ENCODE peak calls at places on chromosomes 6 and 20, in five cellular contexts. J is A549, N is WTC11, V is NB4, S is K562. F is an unnamed sample.

GRCh38 chr20:1752045-1752444 is 94.5 kb upstream of the SIRPG start:
- DNase-seq in J (no peak), N (no peak), V (no peak), S (no peak), F (no peak)

GRCh38 chr6:147700436-147701209 is 192.1 kb downstream of the SAMD5 start:
- DNase-seq in J (no peak), N (no peak), V (no peak), S (no peak), F (no peak)

GRCh38 chr6:112296122-112296521 is 41.8 kb upstream of the LAMA4 start:
- DNase-seq in J (peak; percentile 35), N (peak; percentile 43), V (peak; percentile 35), S (peak; percentile 20), F (no peak)

GRCh38 chr6:37137201-37137880 is 32.6 kb upstream of the PIM1 start:
- DNase-seq in J (peak; percentile 94), N (peak; percentile 49), V (no peak), S (peak; percentile 48), F (no peak)

GRCh38 chr20:24936526-24937407 is 12.3 kb upstream of the CST7 start:
- DNase-seq in J (no peak), N (no peak), V (no peak), S (no peak), F (no peak)

GRCh38 chr6:52352239-52353008 is 9.5 kb upstream of the PAQR8 start:
- DNase-seq in J (peak; percentile 79), N (no peak), V (peak; percentile 98), S (peak; percentile 31), F (no peak)

GRCh38 chr6:121780325-121781313 is 345.2 kb downstream of the GJA1 start:
- DNase-seq in J (peak; percentile 43), N (no peak), V (peak; percentile 47), S (no peak), F (no peak)

GRCh38 chr20:38126146-38126912 is 38.7 kb downstream of the TGM2 start:
- DNase-seq in J (no peak), N (no peak), V (no peak), S (no peak), F (no peak)

GRCh38 chr6:57305754-57306153 is 11.7 kb upstream of the PRIM2 start:
- DNase-seq in J (no peak), N (no peak), V (no peak), S (no peak), F (no peak)

GRCh38 chr6:144718431-144718830 is 433.3 kb downstream of the UTRN start:
- DNase-seq in J (no peak), N (no peak), V (no peak), S (no peak), F (no peak)
- TF ChIP-seq MAX in J (no peak), N (no peak), V (no peak), S (no peak), F (no peak)

GRCh38 chr6:44629636-44630035 is 242.1 kb downstream of the CDC5L start:
- DNase-seq in J (no peak), N (no peak), V (no peak), S (no peak), F (no peak)
- TF ChIP-seq MAX in J (no peak), N (no peak), V (no peak), S (no peak), F (no peak)

DNA sequence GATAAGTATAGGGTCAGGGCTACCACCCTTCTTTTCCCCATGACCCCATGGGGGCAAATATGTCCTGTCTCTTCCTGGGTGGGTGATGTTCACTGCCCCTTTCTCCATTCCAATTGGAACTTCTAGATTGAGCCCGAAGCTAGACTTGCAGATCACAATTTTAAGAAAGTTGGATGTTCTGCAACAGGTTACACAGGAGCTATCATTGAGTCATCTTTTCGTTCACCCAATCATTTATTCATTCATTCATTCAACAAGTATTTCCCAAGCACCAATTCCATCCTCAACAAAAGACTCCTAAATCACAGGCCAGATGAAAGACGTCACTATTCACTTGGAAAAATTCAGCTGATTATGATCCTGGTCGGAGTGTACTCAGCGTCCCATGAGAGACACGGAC is 71.0 kb upstream of the FOXP4 start:
- DNase-seq in J (no peak), N (no peak), V (no peak), S (no peak), F (no peak)
- TF ChIP-seq MAX in J (no peak), N (no peak), V (no peak), S (no peak), F (no peak)

GRCh38 chr20:59775221-59776055 is 158.0 kb downstream of the SYCP2 start:
- DNase-seq in J (no peak), N (no peak), V (no peak), S (no peak), F (peak; percentile 14)
- TF ChIP-seq MAX in J (no peak), N (no peak), V (no peak), S (no peak), F (no peak)

DNA sequence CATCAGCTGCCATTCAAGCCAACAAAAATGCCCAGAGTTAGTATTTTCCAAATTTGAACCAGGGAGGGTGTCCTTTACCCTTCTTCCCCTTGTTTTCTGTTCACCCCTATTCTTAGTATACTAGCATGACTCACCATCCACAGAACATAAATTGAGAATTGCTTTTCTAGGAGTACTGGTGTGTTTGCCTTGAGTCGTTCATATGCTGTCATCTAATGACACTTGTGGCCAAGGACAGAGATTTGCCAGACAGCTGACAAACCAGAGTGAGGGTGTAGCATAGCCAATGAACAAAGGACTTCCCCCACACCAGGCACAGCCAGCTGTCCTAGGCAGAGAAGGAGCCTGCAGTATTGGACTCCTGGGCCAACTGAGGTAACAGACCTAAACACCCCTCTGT is 62.2 kb downstream of the FILIP1 start:
- DNase-seq in J (peak; percentile 38), N (no peak), V (no peak), S (no peak), F (no peak)
- TF ChIP-seq MAX in J (no peak), N (no peak), V (no peak), S (no peak), F (no peak)

DNA sequence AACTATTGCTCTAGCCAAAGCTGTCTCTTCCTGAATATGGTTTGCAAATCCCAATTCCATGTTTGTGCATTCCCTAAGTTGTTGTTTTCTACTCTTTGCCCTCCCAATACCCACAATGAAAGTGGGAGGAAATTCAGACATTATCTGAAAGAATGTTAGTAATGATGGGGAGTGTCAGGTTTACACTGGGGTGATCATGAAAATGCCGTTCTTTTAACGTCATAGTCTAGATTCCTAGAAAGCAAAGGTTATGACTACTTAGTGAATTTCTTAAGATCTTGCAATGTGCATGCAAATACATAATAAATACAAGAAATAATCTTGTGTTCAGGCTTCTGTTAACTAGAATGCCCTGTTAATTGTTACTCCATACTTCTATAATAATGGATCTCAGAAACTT is 101.0 kb downstream of the LCA5 start:
- DNase-seq in J (peak; percentile 31), N (no peak), V (no peak), S (no peak), F (no peak)
- TF ChIP-seq MAX in J (no peak), N (no peak), V (no peak), S (no peak), F (no peak)

GRCh38 chr6:139016337-139017213 is 12.0 kb upstream of the ABRACL start:
- DNase-seq in J (no peak), N (no peak), V (peak; percentile 74), S (no peak), F (peak; percentile 37)
- TF ChIP-seq MAX in J (no peak), N (no peak), V (no peak), S (no peak), F (no peak)

GRCh38 chr6:159125977-159126376 is 43.2 kb upstream of the FNDC1 start:
- DNase-seq in J (no peak), N (no peak), V (no peak), S (no peak), F (no peak)
- TF ChIP-seq MAX in J (no peak), N (no peak), V (no peak), S (no peak), F (no peak)

GRCh38 chr6:145540741-145541140 is 194.6 kb downstream of the EPM2A start:
- DNase-seq in J (no peak), N (no peak), V (no peak), S (no peak), F (no peak)
- TF ChIP-seq MAX in J (no peak), N (no peak), V (no peak), S (no peak), F (no peak)

DNA sequence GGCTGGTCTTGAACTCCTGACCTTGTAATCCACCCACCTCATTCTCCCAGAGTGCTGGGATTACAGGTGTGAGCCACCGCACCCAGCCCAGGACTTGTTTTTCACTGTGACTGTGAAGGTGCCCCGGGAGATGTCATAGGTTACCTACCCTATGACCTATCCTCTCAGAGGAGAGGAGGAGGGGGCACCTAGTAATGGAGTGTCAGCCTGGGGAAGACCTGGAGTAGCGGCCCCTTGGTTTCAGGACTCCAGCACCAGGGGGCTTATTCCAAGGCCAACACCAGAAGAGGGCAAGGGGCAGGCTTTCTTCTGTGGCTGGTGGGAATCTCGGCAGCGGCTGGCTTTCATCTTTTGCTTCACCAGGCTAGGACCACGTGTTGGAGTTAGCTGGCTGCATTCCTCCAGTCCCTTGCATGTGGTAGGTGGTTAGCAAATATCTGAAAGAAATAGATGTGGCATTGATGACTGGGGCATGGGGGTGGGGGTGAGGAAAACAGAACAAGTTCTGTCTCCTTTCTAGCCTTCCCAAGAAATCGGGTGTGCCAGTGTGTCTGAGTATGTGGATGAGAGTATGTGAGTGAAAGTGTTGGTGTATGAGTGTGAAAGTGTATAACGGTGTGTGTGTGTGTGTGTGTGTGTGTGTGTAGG is 7.9 kb upstream of the ITPR3 start:
- DNase-seq in J (no peak), N (no peak), V (no peak), S (no peak), F (no peak)
- TF ChIP-seq MAX in J (no peak), N (no peak), V (no peak), S (no peak), F (no peak)

F was measured in H1.